ENCODE peak calls at places on chromosomes 7 and 10, in four cellular contexts. Q is thoracic aorta, Z is GM03348, T is AG20443. F is an unnamed sample.

GRCh38 chr10:126171555-126171954 is 216.7 kb downstream of the ADAM12 start:
- DNase-seq in T (peak; percentile 80), Z (peak; percentile 82), Q (no peak), F (no peak)

GRCh38 chr7:44079221-44080021 is 2.9 kb downstream of the POLM start:
- DNase-seq in Q (no peak), Z (no peak), T (no peak), F (no peak)

GRCh38 chr10:49740346-49741107 is 21.6 kb downstream of the OGDHL start:
- DNase-seq in T (peak; percentile 7), Z (no peak), Q (no peak), F (peak; percentile 76)

GRCh38 chr10:75062900-75063299 is 48.6 kb upstream of the SAMD8 start:
- DNase-seq in Q (no peak), Z (no peak), T (no peak), F (no peak)

GRCh38 chr10:79022565-79023488 is 45.9 kb upstream of the ZMIZ1 start:
- DNase-seq in T (peak; percentile 37), Q (no peak), Z (no peak), F (peak; percentile 76)

GRCh38 chr10:51092402-51092801 is 18.1 kb downstream of the PRKG1 start:
- DNase-seq in T (peak; percentile 42), Q (peak; percentile 71), Z (no peak), F (no peak)

GRCh38 chr7:39394105-39394504 is 172.1 kb upstream of the YAE1 start:
- DNase-seq in Z (no peak), T (no peak), Q (no peak), F (no peak)

GRCh38 chr7:12322903-12323300 is 80.8 kb downstream of the VWDE start:
- DNase-seq in Q (no peak), Z (no peak), T (no peak), F (no peak)

GRCh38 chr7:29871787-29872398 is 65.6 kb downstream of the WIPF3 start:
- DNase-seq in Z (peak; percentile 74), Q (no peak), T (peak; percentile 84), F (no peak)

GRCh38 chr10:130782467-130782866 is 529.1 kb downstream of the TCERG1L start:
- DNase-seq in Z (no peak), Q (no peak), T (no peak), F (no peak)

F was measured in lower leg skin.